ENCODE peak calls at places on chromosomes 3 and 15, in seven cellular contexts. Y is OCI-LY7; M is Peyer's patch; E is A549; J is ascending aorta; V is lower lobe of right lung; P is CD8-positive, alpha-beta T cell. Q is an unnamed sample. For H3K4me1, the result is how much of the 10 kb centered on the place peaks cover.

GRCh38 chr3:16266714-16267113 is 1.7 kb downstream of the OXNAD1 start:
- DNase-seq in J (no peak), P (no peak), Y (no peak), E (no peak), V (no peak), M (no peak), Q (no peak)

GRCh38 chr3:125381314-125381713 is 6.2 kb upstream of the ZNF148 start:
- DNase-seq in J (no peak), P (no peak), V (no peak), M (no peak), E (no peak), Y (no peak), Q (no peak)

GRCh38 chr3:184289426-184289938 is 9.6 kb upstream of the PSMD2 start:
- DNase-seq in V (peak), E (peak), J (no peak), Y (peak), P (peak), M (peak), Q (peak)

GRCh38 chr15:68464451-68465090 is 32.6 kb upstream of the ITGA11 start:
- DNase-seq in V (no peak), J (no peak), M (no peak), P (no peak), Y (no peak), E (no peak), Q (no peak)

GRCh38 chr3:69688400-69688799 is 50.9 kb upstream of the MITF start:
- DNase-seq in P (no peak), Y (no peak), E (no peak), M (no peak), V (no peak), J (no peak), Q (no peak)

GRCh38 chr3:188925376-188925775 is 246.4 kb upstream of the TPRG1 start:
- DNase-seq in E (no peak), Y (no peak), V (no peak), J (no peak), M (no peak), P (no peak), Q (no peak)

GRCh38 chr15:71148048-71148447 is 32.8 kb downstream of the THSD4 start:
- DNase-seq in Y (no peak), J (no peak), P (no peak), E (no peak), V (no peak), M (no peak), Q (no peak)

GRCh38 chr15:32855942-32856341 is 138.1 kb downstream of the GREM1 start:
- DNase-seq in Y (no peak), V (no peak), M (no peak), P (no peak), E (peak), J (peak), Q (no peak)

GRCh38 chr3:139561959-139562676 is 22.6 kb upstream of the RBP1 start:
- DNase-seq in M (no peak), E (peak), V (no peak), J (no peak), Y (peak), P (no peak), Q (no peak)

GRCh38 chr3:27859821-27860220 is 137.7 kb upstream of the EOMES start:
- DNase-seq in P (no peak), M (no peak), Y (no peak), V (no peak), J (no peak), E (no peak), Q (no peak)

GRCh38 chr15:42107483-42107882 is 13.1 kb upstream of the PLA2G4D start:
- DNase-seq in E (no peak), Y (peak), J (no peak), V (no peak), P (no peak), M (peak), Q (no peak)

GRCh38 chr3:55327131-55327920 is 159.8 kb downstream of the WNT5A start:
- DNase-seq in V (no peak), E (no peak), Y (no peak), M (no peak), P (no peak), J (no peak), Q (no peak)

GRCh38 chr3:31755911-31756658 is 223.4 kb downstream of the STT3B start:
- DNase-seq in J (peak), Y (peak), M (no peak), V (no peak), P (no peak), E (no peak), Q (no peak)

GRCh38 chr3:55305714-55306485 is 181.2 kb downstream of the WNT5A start:
- DNase-seq in M (no peak), Y (no peak), P (no peak), E (no peak), J (no peak), V (no peak), Q (no peak)

GRCh38 chr3:121979734-121980449 is 42.2 kb downstream of the ILDR1 start:
- DNase-seq in M (no peak), Y (no peak), P (no peak), E (no peak), J (no peak), V (no peak), Q (no peak)

GRCh38 chr3:103048371-103048722 is 613.5 kb downstream of the ZPLD1 start:
- DNase-seq in J (no peak), M (no peak), Y (no peak), E (no peak), V (no peak), P (no peak), Q (no peak)

GRCh38 chr3:71305246-71306206 is 278.0 kb downstream of the FOXP1 start:
- DNase-seq in E (no peak), P (peak), M (peak), J (no peak), Y (no peak), V (no peak), Q (peak)

GRCh38 chr3:185280572-185281365 is 26.9 kb upstream of the EHHADH start:
- DNase-seq in E (peak), Y (peak), J (no peak), M (no peak), V (no peak), P (no peak), Q (no peak)

GRCh38 chr15:45199136-45199810 is 11.5 kb upstream of the SHF start:
- DNase-seq in E (no peak), V (no peak), M (peak), P (peak), J (no peak), Y (peak), Q (peak)

GRCh38 chr3:161305095-161305991 is 66.0 kb downstream of the SPTSSB start:
- DNase-seq in M (no peak), P (no peak), J (no peak), E (peak), Y (peak), V (no peak), Q (peak)

GRCh38 chr3:4447600-4448561 is 19.2 kb downstream of the SUMF1 start:
- DNase-seq in Y (no peak), V (no peak), E (no peak), P (no peak), M (no peak), J (no peak), Q (no peak)

GRCh38 chr3:133937756-133938601 is 42.3 kb upstream of the RAB6B start:
- DNase-seq in Y (no peak), M (no peak), E (no peak), P (no peak), V (no peak), J (peak), Q (no peak)

GRCh38 chr15:39415634-39416033 is 165.2 kb upstream of the THBS1 start:
- DNase-seq in P (no peak), V (no peak), Y (no peak), E (no peak), J (no peak), M (no peak), Q (no peak)

GRCh38 chr3:127749361-127749760 is 73.0 kb downstream of the MGLL start:
- DNase-seq in E (no peak), V (no peak), Y (no peak), P (no peak), J (no peak), M (no peak), Q (no peak)

GRCh38 chr3:123286308-123287023 is 84.7 kb downstream of the SEC22A start:
- DNase-seq in Y (peak), M (no peak), P (peak), J (no peak), V (no peak), E (peak), Q (peak)

GRCh38 chr15:63372018-63372705 is 9.5 kb downstream of the CA12 start:
- DNase-seq in J (peak), E (peak), Y (no peak), M (no peak), V (no peak), P (no peak), Q (no peak)

GRCh38 chr3:127698264-127699097 is 25.7 kb downstream of the ABTB1 start:
- DNase-seq in P (no peak), J (no peak), Y (no peak), M (no peak), V (peak), E (no peak), Q (no peak)

GRCh38 chr3:149971403-149972075 is 844 bp upstream of the PFN2 start:
- DNase-seq in E (peak), P (peak), J (peak), Y (peak), V (peak), M (peak), Q (peak)

GRCh38 chr3:33067484-33067883 is 29.5 kb downstream of the GLB1 start:
- DNase-seq in E (no peak), Y (no peak), V (no peak), P (no peak), M (no peak), J (no peak), Q (no peak)

GRCh38 chr15:70853270-70853854 is 595 bp downstream of the LARP6 start:
- DNase-seq in E (peak), J (peak), V (no peak), P (no peak), Y (no peak), M (no peak), Q (no peak)

GRCh38 chr3:51799879-51800757 is 21.1 kb upstream of the IQCF6 start:
- DNase-seq in P (no peak), Y (peak), E (peak), M (no peak), V (no peak), J (no peak), Q (peak)

GRCh38 chr15:75107905-75108838 is 84.8 kb downstream of the PPCDC start:
- DNase-seq in M (peak), J (no peak), Y (no peak), E (peak), P (peak), V (peak), Q (peak)

GRCh38 chr15:36230741-36231140 is 348.7 kb upstream of the CDIN1 start:
- DNase-seq in P (no peak), E (no peak), M (no peak), V (no peak), J (no peak), Y (no peak), Q (no peak)

GRCh38 chr15:82045179-82045891 is 483 bp downstream of the MEX3B start:
- DNase-seq in M (no peak), J (peak), P (peak), E (peak), Y (peak), V (peak), Q (peak)

DNA sequence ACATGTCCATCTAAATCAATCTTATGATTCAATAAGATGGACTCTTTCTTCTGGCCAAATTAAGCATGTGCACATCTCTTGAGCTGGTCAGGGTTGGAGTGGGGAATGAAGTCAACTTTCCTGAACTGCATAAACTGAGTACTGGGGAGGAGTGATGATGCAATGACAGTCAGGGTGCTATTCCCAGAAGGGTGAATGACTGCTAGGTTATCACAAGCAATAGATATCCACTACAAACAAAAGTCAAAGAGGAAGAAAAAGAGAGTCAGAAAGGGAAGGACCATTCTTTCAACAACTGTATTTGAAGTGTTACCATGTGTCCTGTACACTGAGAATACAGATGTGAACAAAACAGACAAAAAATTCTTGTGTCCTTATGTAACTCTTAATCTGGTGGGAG is 70.0 kb downstream of the ALCAM start:
- DNase-seq in J (no peak), V (no peak), Y (no peak), P (no peak), E (no peak), M (no peak), Q (no peak)
- H3K4me1 ChIP-seq in J (under half), V (under half), Y (under half), P (under half), E (under half), M (under half), Q (under half)

GRCh38 chr15:85788796-85789495 is 5.8 kb downstream of the KLHL25 start:
- DNase-seq in P (no peak), E (no peak), V (peak), M (no peak), Y (no peak), J (no peak), Q (no peak)

GRCh38 chr15:85782112-85782511 is 12.6 kb downstream of the KLHL25 start:
- DNase-seq in J (no peak), P (no peak), M (no peak), Y (no peak), E (no peak), V (no peak), Q (no peak)

GRCh38 chr15:85789496-85789875 is 5.2 kb downstream of the KLHL25 start:
- DNase-seq in J (no peak), E (no peak), P (no peak), M (no peak), V (no peak), Y (no peak), Q (no peak)

GRCh38 chr15:85785887-85786777 is 8.6 kb downstream of the KLHL25 start:
- DNase-seq in V (no peak), Y (no peak), P (no peak), J (no peak), E (peak), M (no peak), Q (no peak)

GRCh38 chr15:85786778-85787114 is 8.0 kb downstream of the KLHL25 start:
- DNase-seq in E (no peak), V (no peak), M (no peak), J (no peak), Y (no peak), P (no peak), Q (no peak)
- H3K4me1 ChIP-seq in E (under half), V (under half), M (under half), J (under half), Y (under half), P (under half), Q (under half)

GRCh38 chr3:50602675-50603191 is 8.8 kb downstream of the CISH start:
- DNase-seq in J (no peak), M (no peak), Y (no peak), P (no peak), V (no peak), E (no peak), Q (no peak)

GRCh38 chr3:50600141-50600753 is 11.3 kb downstream of the CISH start:
- DNase-seq in E (no peak), P (no peak), M (no peak), Y (no peak), J (no peak), V (no peak), Q (no peak)

GRCh38 chr3:50599115-50599715 is 12.4 kb downstream of the CISH start:
- DNase-seq in E (no peak), Y (no peak), V (no peak), P (no peak), J (no peak), M (no peak), Q (no peak)

GRCh38 chr3:50600841-50601591 is 10.6 kb downstream of the CISH start:
- DNase-seq in J (peak), Y (no peak), M (peak), V (peak), E (peak), P (peak), Q (peak)

DNA sequence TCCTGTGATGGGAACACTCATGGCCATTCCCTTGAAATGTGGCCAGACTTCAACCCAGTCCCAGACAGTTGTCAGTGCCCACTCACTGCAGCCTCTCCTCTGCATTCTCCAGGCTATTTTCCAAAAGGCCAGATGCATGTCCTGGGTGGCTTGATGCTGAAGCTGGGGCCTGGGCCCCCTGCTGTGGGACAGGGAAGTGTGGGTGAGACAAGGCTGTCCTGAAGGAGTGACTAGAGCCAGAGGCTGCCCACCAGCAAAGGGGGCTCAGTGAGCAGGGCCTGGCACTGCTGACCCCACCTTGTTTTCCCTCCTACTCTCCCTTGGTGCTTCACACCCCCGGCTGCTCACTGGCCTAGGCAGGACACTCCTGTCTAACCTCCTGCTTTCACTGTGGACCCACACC is 11.9 kb downstream of the CISH start:
- DNase-seq in V (no peak), E (no peak), Y (no peak), P (no peak), M (no peak), J (no peak), Q (no peak)
- H3K4me1 ChIP-seq in V (half or more), E (under half), Y (under half), P (half or more), M (under half), J (under half), Q (half or more)

GRCh38 chr15:59299919-59300617 is 72.6 kb downstream of the MYO1E start:
- DNase-seq in J (peak), V (peak), Y (peak), E (peak), P (peak), M (peak), Q (peak)
- H3K4me1 ChIP-seq in J (half or more), V (under half), Y (under half), E (half or more), P (under half), M (under half), Q (under half)

DNA sequence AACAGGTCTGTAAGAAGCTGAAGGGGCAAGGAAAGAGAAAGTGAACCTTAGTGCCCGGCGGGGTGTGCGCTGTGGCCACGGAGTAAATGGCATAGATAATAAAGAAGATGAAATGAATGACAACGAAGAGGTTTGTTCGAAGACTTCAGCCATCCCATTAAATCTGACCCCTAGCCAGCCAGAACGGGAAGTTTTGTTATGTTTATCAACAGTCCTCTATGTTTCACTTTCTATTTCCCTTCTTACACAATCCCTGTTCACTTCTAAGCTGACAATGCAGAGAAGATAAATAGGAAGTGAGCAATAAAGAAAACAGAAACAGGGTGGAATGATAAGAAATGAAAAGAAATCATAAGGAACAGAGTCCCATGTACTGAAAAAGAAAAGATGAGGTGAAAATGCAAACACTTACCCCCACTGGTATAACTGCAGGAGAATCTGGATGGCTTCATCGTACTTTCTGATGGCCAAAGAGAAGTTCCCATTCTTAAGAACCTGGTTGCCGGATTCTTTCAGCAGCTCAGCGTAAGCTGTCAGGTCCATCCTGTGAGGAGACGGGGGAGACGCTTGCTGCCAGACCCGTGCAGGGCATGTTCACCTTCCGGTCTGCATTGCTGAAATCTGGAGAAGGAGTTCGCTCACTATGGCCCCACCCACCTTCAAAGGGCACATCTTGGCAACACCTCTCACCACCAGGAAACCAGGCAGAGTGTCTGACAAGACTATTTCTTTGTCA is 36.8 kb downstream of the TRANK1 start:
- DNase-seq in P (peak), J (peak), Y (peak), V (peak), M (peak), E (peak), Q (peak)
- H3K4me1 ChIP-seq in P (under half), J (under half), Y (half or more), V (under half), M (under half), E (under half), Q (under half)

Q was measured in naive thymus-derived CD4-positive, alpha-beta T cell.